ENCODE peak calls at places on chromosomes 1 and 21, in ten cellular contexts. C, X, J, B, S, W, R, Q, H and V are unnamed samples.
A peak's percentile ranks its signal among the peaks of the same experiment; 100 is the strongest.

GRCh38 chr1:203117611-203118575 is 9.6 kb upstream of the ADORA1 start:
- DNase-seq in S (peak; percentile 81), R (peak; percentile 21), X (peak; percentile 75), W (peak; percentile 77), C (peak; percentile 79), H (peak; percentile 93), B (peak; percentile 98), Q (peak; percentile 81), J (peak; percentile 92), V (peak; percentile 90)

GRCh38 chr21:25329227-25329626 is 278.1 kb downstream of the MRPL39 start:
- DNase-seq in C (no peak), S (no peak), H (no peak), W (no peak), Q (peak; percentile 60), B (no peak), R (peak; percentile 59), J (no peak), X (no peak), V (no peak)

GRCh38 chr1:174232761-174233160 is 73.4 kb downstream of the RABGAP1L start:
- DNase-seq in X (no peak), H (no peak), J (no peak), Q (no peak), S (no peak), C (no peak), R (no peak), W (no peak), B (no peak), V (no peak)

GRCh38 chr1:154767315-154768240 is 102.5 kb downstream of the KCNN3 start:
- DNase-seq in Q (peak; percentile 52), H (no peak), R (no peak), W (peak; percentile 54), B (no peak), S (peak; percentile 47), C (peak; percentile 42), J (peak; percentile 38), X (no peak), V (peak; percentile 59)

GRCh38 chr1:174569240-174569639 is 121.5 kb downstream of the GPR52 start:
- DNase-seq in W (no peak), Q (no peak), H (no peak), J (no peak), X (no peak), R (no peak), C (no peak), S (no peak), B (no peak), V (no peak)

GRCh38 chr21:39681257-39681656 is 63.7 kb upstream of the IGSF5 start:
- DNase-seq in Q (peak; percentile 23), C (no peak), B (no peak), W (no peak), S (no peak), J (no peak), H (no peak), X (no peak), R (no peak), V (no peak)

GRCh38 chr1:11961230-11961629 is 19.0 kb upstream of the MFN2 start:
- DNase-seq in C (no peak), B (no peak), J (no peak), Q (no peak), S (no peak), H (no peak), X (no peak), W (no peak), R (no peak), V (no peak)

GRCh38 chr21:31837613-31838390 is 35.0 kb upstream of the HUNK start:
- DNase-seq in C (no peak), S (no peak), J (no peak), Q (no peak), R (no peak), X (no peak), W (no peak), H (no peak), B (no peak), V (no peak)

GRCh38 chr1:174174461-174175329 is 15.4 kb downstream of the RABGAP1L start:
- DNase-seq in R (no peak), C (no peak), X (no peak), J (no peak), W (no peak), Q (no peak), B (no peak), H (no peak), S (no peak), V (no peak)

GRCh38 chr1:43979528-43980254 is 681 bp downstream of the B4GALT2 start:
- DNase-seq in H (peak; percentile 52), C (peak; percentile 50), R (no peak), W (peak; percentile 72), J (peak; percentile 26), B (peak; percentile 74), S (peak; percentile 48), Q (peak; percentile 63), X (peak; percentile 65), V (peak; percentile 83)

GRCh38 chr1:152884966-152885624 is 7.0 kb downstream of the SMCP start:
- DNase-seq in C (no peak), J (no peak), W (no peak), H (no peak), R (no peak), S (no peak), X (no peak), Q (no peak), B (no peak), V (no peak)

GRCh38 chr1:22280526-22280925 is 137.6 kb upstream of the WNT4 start:
- DNase-seq in S (no peak), Q (no peak), W (no peak), J (no peak), B (no peak), X (no peak), R (no peak), H (no peak), C (no peak), V (no peak)

GRCh38 chr1:32771561-32772280 is 45.4 kb downstream of the YARS1 start:
- DNase-seq in W (no peak), J (no peak), R (no peak), H (no peak), Q (no peak), B (peak; percentile 64), C (no peak), S (no peak), X (no peak), V (peak; percentile 60)

GRCh38 chr1:2945821-2946231 is 75.4 kb upstream of the ACTRT2 start:
- DNase-seq in J (no peak), R (no peak), B (no peak), W (peak; percentile 26), S (no peak), H (no peak), C (no peak), Q (no peak), X (no peak), V (peak; percentile 46)

GRCh38 chr1:209427811-209428210 is 155.7 kb upstream of the CAMK1G start:
- DNase-seq in C (no peak), S (no peak), X (peak; percentile 75), B (peak; percentile 68), J (peak; percentile 43), W (no peak), Q (no peak), H (no peak), R (no peak), V (no peak)

DNA sequence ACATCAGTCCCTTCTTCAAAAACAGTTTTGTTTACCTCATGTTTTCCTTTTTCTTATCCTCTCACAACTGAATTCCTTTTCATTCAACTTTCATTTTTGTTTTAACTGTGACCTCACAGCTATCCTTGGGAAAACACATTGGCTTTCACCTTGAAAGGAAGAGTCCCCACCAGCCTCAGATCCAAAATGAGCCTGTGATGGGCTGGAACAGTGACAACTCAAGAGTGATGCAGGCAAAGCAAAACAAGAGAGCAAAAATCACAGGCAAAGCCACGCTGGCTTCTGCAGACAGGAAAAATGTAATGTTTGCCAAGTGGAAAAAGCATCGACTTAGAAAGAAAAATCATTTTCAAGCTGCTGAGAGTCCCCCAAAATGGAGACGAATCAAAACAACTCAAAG is 51.0 kb downstream of the ALG14 start:
- DNase-seq in S (no peak), X (no peak), R (no peak), H (no peak), W (no peak), Q (no peak), J (no peak), B (no peak), C (no peak), V (no peak)
- H3K4me3 ChIP-seq in S (no peak overlapping the region), X (no peak overlapping the region), R (peak overlapping the region; percentile 38), H (no peak overlapping the region), W (peak overlapping the region; percentile 58), Q (no peak overlapping the region), J (no peak overlapping the region), B (no peak overlapping the region), C (peak overlapping the region; percentile 43), V (peak overlapping the region; percentile 6)

DNA sequence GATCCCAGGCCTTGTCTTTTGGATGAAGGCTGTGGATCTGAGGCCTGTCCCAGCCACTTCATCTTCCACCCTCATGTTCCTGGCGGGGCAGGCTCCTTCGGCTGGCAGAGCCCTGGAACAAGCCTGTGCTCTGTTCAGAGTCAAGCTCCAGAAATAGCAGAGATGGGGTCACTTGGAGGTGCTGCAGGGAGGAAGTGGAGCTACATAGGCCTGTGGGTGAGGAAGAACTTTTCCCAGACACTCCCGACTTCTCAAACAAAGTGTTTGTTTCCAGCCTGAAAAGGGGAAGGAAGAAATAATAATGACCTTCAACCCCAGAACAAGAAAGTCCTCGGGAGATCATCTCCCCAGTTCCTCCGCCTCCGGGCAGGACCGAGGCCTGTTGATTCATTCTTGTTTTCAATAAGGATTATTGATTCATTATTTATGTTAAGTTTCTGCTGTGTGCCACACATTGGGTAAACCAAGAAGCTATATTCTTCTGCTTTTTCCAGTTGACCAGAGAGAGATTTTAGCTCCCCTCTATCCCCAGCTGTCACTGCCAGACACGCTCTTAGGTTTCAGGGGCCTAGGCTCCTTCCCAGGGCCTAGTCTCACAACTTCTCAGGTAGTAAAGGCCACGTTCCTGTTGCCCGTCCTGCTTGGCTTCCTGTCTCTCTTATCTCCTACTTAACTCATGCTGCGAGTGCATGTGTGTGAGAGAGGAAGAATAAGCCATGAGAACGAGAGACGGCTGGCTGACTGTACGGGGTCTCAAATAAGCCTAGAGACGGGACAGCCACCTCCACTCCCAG is 16.9 kb downstream of the IKBKE start:
- DNase-seq in W (no peak), Q (no peak), H (no peak), R (no peak), B (no peak), X (no peak), S (no peak), C (no peak), J (peak; percentile 56), V (no peak)
- H3K27ac ChIP-seq in W (no peak overlapping the region), Q (peak overlapping the region; percentile 91), H (no peak overlapping the region), R (no peak overlapping the region), B (no peak overlapping the region), X (no peak overlapping the region), S (peak overlapping the region; percentile 40), C (no peak overlapping the region), J (no peak overlapping the region), V (peak overlapping the region; percentile 18)

GRCh38 chr1:227948493-227949260 is 945 bp upstream of the WNT9A start:
- DNase-seq in Q (no peak), X (no peak), S (no peak), R (no peak), B (no peak), H (no peak), J (no peak), W (no peak), C (no peak), V (peak; percentile 58)
- H3K4me3 ChIP-seq in Q (peak overlapping the region; percentile 75), X (peak overlapping the region; percentile 57), S (peak overlapping the region; percentile 56), R (peak overlapping the region; percentile 62), B (peak overlapping the region; percentile 81), H (peak overlapping the region; percentile 82), J (peak overlapping the region; percentile 37), W (no peak overlapping the region), C (peak overlapping the region; percentile 46), V (peak overlapping the region; percentile 49)

DNA sequence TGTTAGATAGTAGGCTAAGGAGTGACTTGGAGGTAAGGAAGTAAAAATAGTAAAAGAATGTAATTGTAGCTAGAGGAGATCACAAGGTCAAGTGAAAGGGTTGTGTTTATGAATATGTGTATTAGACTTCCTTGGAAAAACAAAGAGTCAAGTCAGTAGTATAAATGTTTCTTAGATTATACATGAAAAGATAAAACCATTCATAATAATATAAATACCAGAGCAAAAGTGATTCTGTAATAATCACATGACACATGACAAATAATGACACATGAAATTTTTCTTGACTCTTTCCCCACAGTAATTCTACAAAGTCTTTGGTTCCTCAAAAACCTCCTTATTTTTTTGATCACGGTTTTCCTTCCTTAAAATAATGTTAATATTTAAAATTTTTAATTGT is 56.4 kb downstream of the IVNS1ABP start:
- DNase-seq in J (no peak), S (no peak), R (no peak), H (no peak), Q (no peak), C (no peak), B (no peak), W (no peak), X (no peak), V (no peak)
- H3K27ac ChIP-seq in J (no peak overlapping the region), S (no peak overlapping the region), R (no peak overlapping the region), H (no peak overlapping the region), Q (no peak overlapping the region), C (no peak overlapping the region), B (no peak overlapping the region), W (no peak overlapping the region), X (no peak overlapping the region), V (no peak overlapping the region)